ENCODE peak calls at places on chromosome 10, in eight cellular contexts. E, F, I, U, R, Z, G and K are unnamed samples. For H3K27me3 and H3K36me3, the result is how much of the 10 kb centered on the place peaks cover.

GRCh38 chr10:26697922-26698608 is 564 bp downstream of the PDSS1 start:
- DNase-seq in E (no peak), F (no peak), I (no peak), U (no peak), R (no peak), Z (no peak), G (no peak), K (peak)

GRCh38 chr10:42646692-42647640 is 8.6 kb upstream of the ZNF33B start:
- DNase-seq in E (no peak), F (no peak), I (no peak), U (no peak), R (no peak), Z (no peak), G (no peak), K (no peak)

GRCh38 chr10:93261961-93262610 is 188.4 kb downstream of the CYP26A1 start:
- DNase-seq in E (no peak), F (no peak), I (no peak), U (no peak), R (no peak), Z (no peak), G (no peak), K (no peak)

GRCh38 chr10:73625004-73625883 is 16.0 kb downstream of the MYOZ1 start:
- DNase-seq in E (peak), F (peak), I (no peak), U (no peak), R (no peak), Z (peak), G (no peak), K (peak)

GRCh38 chr10:44749141-44749540 is 162.0 kb upstream of the TMEM72 start:
- DNase-seq in E (no peak), F (no peak), I (no peak), U (no peak), R (no peak), Z (no peak), G (no peak), K (no peak)

GRCh38 chr10:11521860-11522259 is 89.6 kb downstream of the USP6NL start:
- DNase-seq in E (peak), F (no peak), I (no peak), U (no peak), R (no peak), Z (no peak), G (no peak), K (no peak)

GRCh38 chr10:53765311-53765710 is 992.7 kb upstream of the MBL2 start:
- DNase-seq in E (peak), F (no peak), I (no peak), U (no peak), R (no peak), Z (no peak), G (no peak), K (no peak)

GRCh38 chr10:6047326-6047611 is 14.9 kb downstream of the IL2RA start:
- DNase-seq in E (no peak), F (no peak), I (no peak), U (no peak), R (no peak), Z (no peak), G (no peak), K (no peak)

GRCh38 chr10:91797077-91797690 is 1.0 kb upstream of the TNKS2 start:
- DNase-seq in E (no peak), F (no peak), I (no peak), U (no peak), R (no peak), Z (no peak), G (no peak), K (no peak)

GRCh38 chr10:125144693-125145623 is 15.4 kb downstream of the CTBP2 start:
- DNase-seq in E (peak), F (no peak), I (peak), U (no peak), R (peak), Z (no peak), G (no peak), K (peak)

GRCh38 chr10:97861351-97861750 is 11.7 kb downstream of the GOLGA7B start:
- DNase-seq in E (peak), F (no peak), I (no peak), U (no peak), R (no peak), Z (no peak), G (no peak), K (no peak)

GRCh38 chr10:131692686-131693334 is 208.0 kb upstream of the PPP2R2D start:
- DNase-seq in E (no peak), F (no peak), I (no peak), U (no peak), R (no peak), Z (no peak), G (no peak), K (no peak)

GRCh38 chr10:101851411-101852116 is 8.0 kb upstream of the KCNIP2 start:
- DNase-seq in E (no peak), F (no peak), I (no peak), U (no peak), R (no peak), Z (no peak), G (no peak), K (no peak)

GRCh38 chr10:66747451-66747850 is 178.4 kb upstream of the LRRTM3 start:
- DNase-seq in E (peak), F (no peak), I (no peak), U (no peak), R (no peak), Z (no peak), G (no peak), K (no peak)

GRCh38 chr10:30028006-30028441 is 31.4 kb downstream of the JCAD start:
- DNase-seq in E (no peak), F (no peak), I (peak), U (no peak), R (peak), Z (no peak), G (no peak), K (no peak)

GRCh38 chr10:112738586-112739218 is 211.3 kb upstream of the TCF7L2 start:
- DNase-seq in E (peak), F (peak), I (no peak), U (no peak), R (no peak), Z (no peak), G (no peak), K (no peak)

GRCh38 chr10:86522385-86522855 is 828 bp upstream of the WAPL start:
- DNase-seq in E (no peak), F (no peak), I (no peak), U (no peak), R (no peak), Z (no peak), G (no peak), K (no peak)

DNA sequence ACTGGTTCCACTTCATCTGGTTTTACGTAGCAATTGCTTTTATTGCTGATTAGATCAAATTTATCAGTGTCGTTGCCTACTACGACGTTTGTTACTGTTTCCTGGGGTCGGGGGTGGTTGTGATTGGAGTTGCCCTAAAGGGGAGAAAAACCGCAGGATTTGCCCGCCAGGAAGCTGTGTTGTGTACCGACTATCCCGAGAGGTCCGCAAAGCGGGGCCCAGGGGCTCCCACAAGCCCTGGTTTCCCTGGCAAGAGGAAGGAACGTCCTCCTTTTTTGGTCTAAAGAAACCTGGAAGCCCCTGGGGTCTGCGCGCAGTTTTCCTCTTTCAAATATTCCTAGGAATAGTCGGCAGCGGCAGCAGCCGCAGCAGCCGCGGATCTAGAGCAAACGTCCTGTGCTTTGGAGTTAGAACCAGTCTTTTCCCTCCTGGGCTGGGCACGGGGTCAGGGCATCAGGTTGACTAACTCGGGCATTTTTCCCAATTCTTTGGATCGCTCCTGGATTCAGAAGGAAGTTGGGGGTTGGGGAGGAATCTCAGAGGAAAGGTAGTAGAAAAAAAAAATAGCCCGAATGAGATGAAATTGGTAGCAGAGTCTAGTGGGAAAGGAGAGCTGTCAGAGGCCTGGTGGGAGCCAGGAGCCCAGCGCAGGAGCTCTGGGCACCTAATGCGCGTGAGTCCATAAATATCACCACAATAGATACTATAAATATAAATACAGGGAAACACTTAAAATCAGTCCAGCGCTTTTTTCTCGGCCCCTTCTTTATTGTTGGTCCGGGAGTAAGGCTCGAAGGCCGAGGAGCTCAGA is 4.6 kb downstream of the VAX1 start:
- DNase-seq in E (no peak), F (no peak), I (no peak), U (no peak), R (no peak), Z (no peak), G (no peak), K (peak)
- H3K27me3 ChIP-seq in E (half or more), F (under half), I (half or more), U (under half), R (half or more), Z (under half), G (under half), K (half or more)

DNA sequence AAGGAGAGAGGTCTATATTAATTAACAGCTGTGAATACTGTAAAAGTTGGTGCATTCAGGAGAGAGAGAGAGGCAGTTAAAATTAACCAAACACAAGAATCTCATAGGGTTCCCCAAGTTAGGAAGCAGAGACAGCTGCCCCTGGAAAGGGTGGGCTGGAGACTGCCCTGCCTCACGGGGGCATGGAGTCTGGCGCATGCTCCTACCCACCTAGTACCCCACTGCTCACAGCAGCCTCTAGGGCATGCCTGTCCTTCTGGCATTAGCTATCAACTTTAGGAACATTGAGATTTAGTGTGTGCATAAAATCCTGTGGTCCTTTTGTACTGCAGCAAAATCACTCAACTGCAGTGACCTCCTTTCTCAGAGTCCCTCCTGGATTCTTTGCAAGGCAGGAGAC is 710.1 kb downstream of the SORCS3 start:
- DNase-seq in E (no peak), F (no peak), I (no peak), U (no peak), R (no peak), Z (no peak), G (no peak), K (no peak)
- H3K4me3 ChIP-seq in E (no peak), F (no peak), I (no peak), U (no peak), R (no peak), Z (no peak), G (no peak), K (no peak)

GRCh38 chr10:59807629-59808620 is 54.7 kb upstream of the MRLN start:
- DNase-seq in E (no peak), F (no peak), I (peak), U (no peak), R (no peak), Z (no peak), G (no peak), K (no peak)
- H3K36me3 ChIP-seq in E (under half), F (under half), I (half or more), U (under half), R (under half), Z (half or more), G (half or more), K (under half)

DNA sequence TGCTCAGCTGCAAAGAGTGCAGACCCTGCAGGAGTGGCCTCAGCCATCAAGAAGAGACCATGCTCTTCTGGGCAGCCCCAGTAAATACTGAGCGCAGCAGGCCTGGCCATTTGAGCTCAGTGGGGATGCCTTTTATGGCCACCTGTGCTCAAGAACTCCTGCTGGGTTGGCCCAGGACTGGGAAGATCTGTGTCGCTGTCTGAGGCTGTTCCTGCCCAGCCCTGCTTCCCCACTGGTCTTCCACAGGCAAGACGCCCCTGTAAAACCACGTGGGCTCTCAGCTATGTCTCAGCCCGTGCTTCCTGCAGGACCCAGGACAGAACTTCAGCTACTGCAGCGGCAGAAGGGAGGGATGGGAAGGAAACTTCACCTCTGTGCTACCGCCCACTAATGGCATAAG is 10.5 kb upstream of the PPIF start:
- DNase-seq in E (no peak), F (no peak), I (no peak), U (no peak), R (no peak), Z (no peak), G (no peak), K (peak)
- H3K27me3 ChIP-seq in E (under half), F (under half), I (under half), U (under half), R (under half), Z (under half), G (under half), K (under half)

GRCh38 chr10:100327701-100328009 is 2.4 kb downstream of the PKD2L1 start:
- DNase-seq in E (no peak), F (no peak), I (no peak), U (no peak), R (no peak), Z (no peak), G (no peak), K (no peak)

GRCh38 chr10:100328198-100328597 is 1.8 kb downstream of the PKD2L1 start:
- DNase-seq in E (no peak), F (no peak), I (no peak), U (no peak), R (no peak), Z (no peak), G (no peak), K (no peak)

GRCh38 chr10:100325164-100325563 is 4.9 kb downstream of the PKD2L1 start:
- DNase-seq in E (no peak), F (no peak), I (no peak), U (no peak), R (no peak), Z (no peak), G (no peak), K (peak)

GRCh38 chr10:100330128-100330527 is at the start of gene PKD2L1:
- DNase-seq in E (no peak), F (no peak), I (no peak), U (no peak), R (no peak), Z (no peak), G (no peak), K (no peak)

DNA sequence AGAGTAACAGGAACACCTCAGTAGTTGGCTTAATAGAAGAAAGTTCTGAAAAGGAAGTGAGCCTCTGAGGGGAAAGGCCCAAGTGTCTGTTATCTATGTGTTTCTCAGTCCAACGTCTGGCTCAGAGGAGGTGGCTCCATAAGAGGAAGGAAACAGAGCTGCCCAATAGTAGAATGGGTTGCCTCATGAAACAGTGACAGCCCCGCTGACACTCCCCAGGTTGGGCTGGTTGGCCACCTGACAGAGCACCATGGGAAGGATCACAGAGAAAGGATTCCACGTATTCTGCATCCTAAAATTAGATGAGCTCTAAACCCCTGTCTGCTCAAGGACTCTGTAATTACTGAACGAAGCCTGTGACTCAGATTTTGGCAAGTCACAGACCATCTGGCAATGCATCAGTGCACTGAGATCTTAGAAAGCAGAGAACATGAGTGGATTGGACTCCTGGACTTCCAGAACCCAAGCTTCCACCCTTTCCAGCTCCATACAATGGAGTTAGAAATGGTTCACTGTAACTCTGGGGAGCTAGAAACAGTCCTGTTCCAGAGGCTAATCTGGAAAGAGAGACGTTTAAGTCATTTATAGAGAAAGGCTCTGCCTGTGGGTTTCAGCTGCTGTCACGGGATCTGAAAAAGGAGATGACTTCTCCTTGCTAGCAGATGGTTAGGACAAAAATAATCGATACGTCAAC is 2.9 kb downstream of the PKD2L1 start:
- DNase-seq in E (no peak), F (no peak), I (peak), U (no peak), R (no peak), Z (peak), G (no peak), K (no peak)
- H3K4me3 ChIP-seq in E (no peak), F (no peak), I (no peak), U (no peak), R (no peak), Z (peak), G (no peak), K (no peak)

DNA sequence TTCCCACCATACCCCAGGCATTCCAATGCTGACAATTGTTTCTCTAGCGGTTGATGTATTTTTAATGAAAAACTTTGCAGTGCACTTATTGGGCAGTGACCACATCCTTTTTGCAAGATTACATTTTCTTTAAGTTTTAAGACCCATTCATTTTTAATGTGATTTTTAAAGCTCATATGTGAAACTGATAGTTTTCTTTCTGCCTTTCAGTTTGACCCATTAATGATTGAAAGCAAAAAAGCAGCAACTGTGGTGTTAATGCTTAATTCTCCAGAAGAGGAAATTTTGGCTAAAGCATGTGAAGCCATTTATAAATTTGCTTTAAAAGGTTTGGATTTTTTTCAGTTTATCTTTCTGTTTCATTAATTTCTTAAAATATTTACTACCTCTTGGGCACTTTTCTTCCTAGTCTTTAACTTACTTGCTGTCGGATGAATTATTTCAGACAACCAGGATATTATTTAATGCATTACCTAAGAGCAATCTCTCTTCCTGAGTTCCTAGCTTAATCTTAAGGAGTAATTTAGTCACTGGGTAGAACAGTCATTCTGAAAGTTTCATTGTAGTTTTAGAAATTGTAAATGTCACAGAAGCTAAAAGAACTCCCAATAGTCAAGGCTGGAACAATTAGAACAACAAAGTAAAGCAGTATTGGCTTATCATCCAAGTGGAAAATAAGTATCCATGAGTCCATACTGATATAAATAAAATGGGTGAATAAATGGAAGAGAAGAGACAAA is 18.3 kb downstream of the ARMC3 start:
- DNase-seq in E (no peak), F (no peak), I (no peak), U (no peak), R (no peak), Z (no peak), G (no peak), K (no peak)
- H3K36me3 ChIP-seq in E (under half), F (under half), I (under half), U (under half), R (under half), Z (under half), G (under half), K (under half)

DNA sequence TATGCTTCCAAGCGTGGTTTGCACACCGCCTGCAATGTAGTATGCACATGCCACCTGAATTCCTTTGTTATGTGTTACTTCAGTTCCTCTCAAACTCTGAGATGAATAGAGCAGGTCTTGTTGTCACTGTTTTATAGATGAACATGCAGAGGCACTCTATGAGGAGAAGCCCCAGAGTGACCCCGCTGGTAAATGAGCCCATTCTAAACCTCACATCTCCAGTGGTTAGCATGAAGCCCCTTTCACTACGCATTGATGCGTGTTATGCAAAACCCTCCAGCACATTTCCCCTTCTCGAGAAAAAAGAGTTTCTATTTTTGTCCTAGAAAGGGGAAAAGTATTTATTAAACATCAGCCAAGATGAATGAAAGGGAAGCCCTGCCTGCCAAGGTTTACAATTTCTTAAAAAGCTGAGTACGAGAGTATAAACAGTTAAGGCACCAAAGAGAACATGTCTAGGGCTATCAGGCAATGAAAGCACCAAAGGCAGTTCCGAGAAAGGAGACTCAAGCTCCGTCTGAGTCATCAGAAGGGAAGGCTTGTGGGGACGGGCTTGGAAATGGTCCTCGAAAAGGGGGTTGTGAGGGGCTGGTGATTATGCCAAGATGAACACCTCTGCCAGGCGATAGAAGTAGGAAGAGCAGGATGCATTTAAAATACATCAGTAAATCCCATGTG is 58.7 kb upstream of the PFKP start:
- DNase-seq in E (peak), F (no peak), I (no peak), U (no peak), R (no peak), Z (no peak), G (no peak), K (no peak)
- H3K27me3 ChIP-seq in E (under half), F (under half), I (under half), U (under half), R (under half), Z (under half), G (under half), K (under half)